ENCODE peak calls at places on chromosomes 5 and 9, in ten cellular contexts. X, G, E, Y, N, F, R, C, L and T are unnamed samples.

GRCh38 chr9:113973963-113974413 is 97.9 kb downstream of the ZNF618 start:
- DNase-seq in C (peak), F (no peak), N (no peak), R (peak), L (no peak), E (no peak), Y (no peak), G (no peak), X (no peak), T (no peak)

GRCh38 chr5:73728493-73729273 is 102.7 kb downstream of the ARHGEF28 start:
- DNase-seq in F (no peak), Y (no peak), X (no peak), N (no peak), C (no peak), G (no peak), L (no peak), R (no peak), E (no peak), T (no peak)

GRCh38 chr5:65873181-65873580 is 53.2 kb upstream of the ERBIN start:
- DNase-seq in E (no peak), Y (no peak), C (no peak), X (no peak), F (no peak), R (no peak), L (no peak), N (no peak), G (no peak), T (no peak)

GRCh38 chr9:130711469-130711868 is 17.9 kb downstream of the EXOSC2 start:
- DNase-seq in C (no peak), X (no peak), Y (no peak), F (no peak), E (no peak), R (no peak), N (no peak), G (no peak), L (no peak), T (no peak)

GRCh38 chr5:10663531-10664183 is 97.4 kb downstream of the DAP start:
- DNase-seq in X (no peak), N (no peak), Y (no peak), L (no peak), R (no peak), F (no peak), E (no peak), G (no peak), C (peak), T (no peak)

GRCh38 chr5:156647034-156647451 is 203.1 kb upstream of the PPP1R2B start:
- DNase-seq in G (no peak), F (no peak), E (no peak), C (peak), X (no peak), R (no peak), L (no peak), Y (no peak), N (no peak), T (no peak)

GRCh38 chr5:181261320-181262085 is 560 bp upstream of the TRIM52 start:
- DNase-seq in E (peak), C (no peak), Y (no peak), G (peak), L (peak), N (peak), F (peak), X (peak), R (no peak), T (no peak)

GRCh38 chr5:1039210-1039548 is 30.6 kb downstream of the NKD2 start:
- DNase-seq in X (no peak), Y (no peak), C (no peak), R (no peak), G (no peak), F (no peak), N (no peak), L (no peak), E (no peak), T (no peak)

GRCh38 chr9:113522419-113522818 is 58.9 kb downstream of the RGS3 start:
- DNase-seq in R (no peak), Y (no peak), C (no peak), F (no peak), E (no peak), N (no peak), G (no peak), L (no peak), X (no peak), T (peak)

GRCh38 chr5:38463634-38464521 is 92.6 kb downstream of the LIFR start:
- DNase-seq in C (peak), L (peak), X (no peak), N (no peak), R (no peak), G (no peak), Y (no peak), E (no peak), F (no peak), T (no peak)

GRCh38 chr5:56476487-56476856 is 243.3 kb upstream of the ANKRD55 start:
- DNase-seq in Y (no peak), G (no peak), C (peak), N (no peak), R (no peak), X (no peak), L (no peak), E (no peak), F (no peak), T (no peak)

GRCh38 chr5:68251804-68252648 is 36.5 kb downstream of the PIK3R1 start:
- DNase-seq in G (no peak), F (no peak), N (no peak), C (no peak), E (no peak), L (no peak), Y (no peak), R (no peak), X (peak), T (no peak)

GRCh38 chr5:96180684-96181083 is 219.0 kb upstream of the ELL2 start:
- DNase-seq in L (no peak), R (no peak), X (no peak), C (no peak), N (no peak), Y (no peak), E (no peak), F (no peak), G (no peak), T (no peak)

GRCh38 chr9:80968611-80969010 is 720.7 kb downstream of the TLE1 start:
- DNase-seq in R (no peak), Y (no peak), N (no peak), G (no peak), X (no peak), F (no peak), E (no peak), L (no peak), C (peak), T (no peak)

GRCh38 chr5:21058290-21058689 is 1070.3 kb upstream of the CDH18 start:
- DNase-seq in G (no peak), E (no peak), Y (no peak), N (no peak), R (no peak), L (no peak), X (no peak), F (no peak), C (no peak), T (no peak)